ENCODE peak calls at places on chromosome 13, in seven cellular contexts. S is brain microvascular endothelial cell, I is HFF-Myc, K is AML-193, G is tibial nerve, R is upper lobe of right lung, V is fibroblast of lung. W is an unnamed sample.

GRCh38 chr13:34867590-34867989 is 74.5 kb upstream of the NBEA start:
- DNase-seq in I (peak; percentile 29), K (no peak), V (peak; percentile 81), G (no peak), S (peak; percentile 40), R (no peak), W (no peak)

GRCh38 chr13:26971990-26972888 is 199.4 kb downstream of the USP12 start:
- DNase-seq in K (peak; percentile 56), G (no peak), I (no peak), S (no peak), R (no peak), V (no peak), W (no peak)

GRCh38 chr13:97296740-97297139 is 74.6 kb downstream of the MBNL2 start:
- DNase-seq in R (no peak), I (no peak), S (no peak), G (no peak), V (no peak), K (no peak), W (no peak)

GRCh38 chr13:27599845-27600553 is 20.3 kb downstream of the LNX2 start:
- DNase-seq in I (no peak), S (peak; percentile 76), V (peak; percentile 86), G (no peak), R (no peak), K (no peak), W (no peak)

GRCh38 chr13:36858285-36858684 is 39.3 kb downstream of the RFXAP start:
- DNase-seq in I (peak; percentile 24), G (no peak), K (peak; percentile 73), V (peak; percentile 45), S (no peak), R (no peak), W (no peak)

GRCh38 chr13:43979492-43979891 is 99.8 kb downstream of the LACC1 start:
- DNase-seq in S (no peak), G (no peak), I (no peak), K (no peak), R (no peak), V (no peak), W (no peak)

GRCh38 chr13:20547479-20547908 is 19.5 kb upstream of the IFT88 start:
- DNase-seq in R (no peak), S (no peak), V (no peak), K (no peak), I (no peak), G (no peak), W (no peak)

GRCh38 chr13:114107686-114108081 is 24.7 kb downstream of the RASA3 start:
- DNase-seq in V (peak; percentile 87), K (no peak), S (peak; percentile 58), I (no peak), G (no peak), R (peak; percentile 65), W (peak; percentile 77)

GRCh38 chr13:113138792-113139551 is 16.4 kb downstream of the F10 start:
- DNase-seq in G (no peak), S (no peak), K (no peak), V (no peak), I (no peak), R (no peak), W (peak; percentile 62)

GRCh38 chr13:73765651-73766384 is 368.4 kb downstream of the KLF12 start:
- DNase-seq in K (no peak), R (peak; percentile 79), I (peak; percentile 30), V (peak; percentile 87), S (peak; percentile 70), G (peak; percentile 51), W (no peak)

GRCh38 chr13:51576754-51577153 is 7.5 kb upstream of the WDFY2 start:
- DNase-seq in V (no peak), R (no peak), G (no peak), S (no peak), I (no peak), K (no peak), W (no peak)

GRCh38 chr13:43567608-43568007 is 219.2 kb downstream of the ENOX1 start:
- DNase-seq in G (no peak), R (no peak), S (no peak), K (no peak), V (peak; percentile 38), I (no peak), W (no peak)

GRCh38 chr13:20219585-20219984 is 12.5 kb downstream of the GJB6 start:
- DNase-seq in K (no peak), G (no peak), S (no peak), V (no peak), I (no peak), R (no peak), W (no peak)

GRCh38 chr13:97226013-97226412 is 3.9 kb downstream of the MBNL2 start:
- DNase-seq in G (no peak), V (no peak), R (no peak), K (no peak), I (no peak), S (no peak), W (no peak)

GRCh38 chr13:39527301-39527700 is 75.7 kb downstream of the LHFPL6 start:
- DNase-seq in K (no peak), S (no peak), G (no peak), V (no peak), I (no peak), R (no peak), W (no peak)

GRCh38 chr13:47144782-47145181 is 247.9 kb upstream of the HTR2A start:
- DNase-seq in V (no peak), R (no peak), K (no peak), G (no peak), I (no peak), S (no peak), W (no peak)

GRCh38 chr13:109743706-109744453 is 42.5 kb downstream of the IRS2 start:
- DNase-seq in S (peak; percentile 42), V (peak; percentile 79), I (peak; percentile 85), G (no peak), K (peak; percentile 82), R (no peak), W (no peak)

GRCh38 chr13:76856141-76856571 is 30.0 kb downstream of the KCTD12 start:
- DNase-seq in V (peak; percentile 75), K (no peak), R (no peak), S (peak; percentile 56), G (no peak), I (peak; percentile 20), W (no peak)

GRCh38 chr13:103283451-103283820 is 217.2 kb upstream of the SLC10A2 start:
- DNase-seq in K (no peak), I (no peak), V (no peak), R (no peak), S (no peak), G (no peak), W (no peak)

W was measured in mesenteric fat pad.